ENCODE peak calls at places on chromosome 11, in four cellular contexts. X, G, T and H are unnamed samples.

GRCh38 chr11:35404397-35404775 is 15.0 kb downstream of the SLC1A2 start:
- DNase-seq in X (peak), G (no peak), T (peak), H (peak)

GRCh38 chr11:116687458-116688201 is 85.2 kb downstream of the BUD13 start:
- DNase-seq in X (no peak), G (no peak), T (no peak), H (no peak)

GRCh38 chr11:18046116-18046777 is at the start of gene TPH1:
- DNase-seq in X (peak), G (no peak), T (no peak), H (peak)

GRCh38 chr11:657691-658126 is 20.6 kb downstream of the DRD4 start:
- DNase-seq in X (no peak), G (no peak), T (no peak), H (no peak)

GRCh38 chr11:69889400-69890372 is 70.5 kb upstream of the FGF3 start:
- DNase-seq in X (no peak), G (no peak), T (no peak), H (no peak)

GRCh38 chr11:7251487-7251835 is 243 bp upstream of the SYT9 start:
- DNase-seq in X (no peak), G (no peak), T (no peak), H (no peak)

GRCh38 chr11:48034926-48035876 is 54.8 kb downstream of the PTPRJ start:
- DNase-seq in X (no peak), G (no peak), T (no peak), H (no peak)

GRCh38 chr11:85062626-85063025 is 564.5 kb downstream of the DLG2 start:
- DNase-seq in X (no peak), G (no peak), T (no peak), H (no peak)

GRCh38 chr11:65425971-65426838 is 3.6 kb downstream of the NEAT1 start:
- DNase-seq in X (no peak), G (no peak), T (no peak), H (no peak)

GRCh38 chr11:1222491-1223345 is at the start of gene MUC5B:
- DNase-seq in X (no peak), G (no peak), T (no peak), H (peak)

GRCh38 chr11:59216654-59217640 is 4.2 kb upstream of the MPEG1 start:
- DNase-seq in X (no peak), G (no peak), T (no peak), H (no peak)

GRCh38 chr11:20609727-20610707 is 10.6 kb downstream of the SLC6A5 start:
- DNase-seq in X (peak), G (peak), T (peak), H (peak)